ENCODE peak calls at places on chromosomes 12 and 14, in seven cellular contexts. One of them, this sample, is unnamed.

GRCh38 chr12:106885026-106885425 is 70.7 kb upstream of the TMEM263 start:
- DNase-seq in fibroblast of the aortic adventitia: no peak
- DNase-seq in uterus: no peak
- DNase-seq in AG09309: no peak
- DNase-seq in A549: no peak
- DNase-seq in ovary: no peak
- DNase-seq in PC-3: no peak
- DNase-seq in this sample: no peak

GRCh38 chr14:69259531-69260245 is at the start of gene GALNT16:
- DNase-seq in A549: peak
- DNase-seq in AG09309: no peak
- DNase-seq in PC-3: no peak
- DNase-seq in fibroblast of the aortic adventitia: no peak
- DNase-seq in ovary: peak
- DNase-seq in uterus: no peak
- DNase-seq in this sample: no peak

GRCh38 chr12:126093911-126094310 is 1028.7 kb downstream of the AACS start:
- DNase-seq in fibroblast of the aortic adventitia: peak
- DNase-seq in A549: peak
- DNase-seq in uterus: no peak
- DNase-seq in AG09309: no peak
- DNase-seq in ovary: no peak
- DNase-seq in PC-3: peak
- DNase-seq in this sample: no peak

GRCh38 chr12:30631710-30632109 is 64.0 kb downstream of the IPO8 start:
- DNase-seq in uterus: no peak
- DNase-seq in AG09309: no peak
- DNase-seq in A549: no peak
- DNase-seq in PC-3: no peak
- DNase-seq in ovary: no peak
- DNase-seq in fibroblast of the aortic adventitia: no peak
- DNase-seq in this sample: no peak

GRCh38 chr12:77882709-77883108 is 52.0 kb downstream of the NAV3 start:
- DNase-seq in ovary: no peak
- DNase-seq in PC-3: no peak
- DNase-seq in fibroblast of the aortic adventitia: no peak
- DNase-seq in uterus: no peak
- DNase-seq in A549: no peak
- DNase-seq in AG09309: no peak
- DNase-seq in this sample: no peak

GRCh38 chr12:106586803-106587684 is 4.2 kb downstream of the RFX4 start:
- DNase-seq in PC-3: no peak
- DNase-seq in uterus: no peak
- DNase-seq in A549: peak
- DNase-seq in ovary: no peak
- DNase-seq in AG09309: no peak
- DNase-seq in fibroblast of the aortic adventitia: no peak
- DNase-seq in this sample: no peak

GRCh38 chr12:52423661-52424503 is 10.3 kb downstream of the KRT75 start:
- DNase-seq in AG09309: no peak
- DNase-seq in ovary: no peak
- DNase-seq in uterus: no peak
- DNase-seq in fibroblast of the aortic adventitia: no peak
- DNase-seq in A549: no peak
- DNase-seq in PC-3: peak
- DNase-seq in this sample: no peak

GRCh38 chr12:114400395-114400794 is 5.5 kb downstream of the TBX5 start:
- DNase-seq in uterus: no peak
- DNase-seq in AG09309: no peak
- DNase-seq in A549: no peak
- DNase-seq in PC-3: no peak
- DNase-seq in fibroblast of the aortic adventitia: no peak
- DNase-seq in ovary: no peak
- DNase-seq in this sample: no peak

GRCh38 chr14:104081493-104081835 is 4.0 kb upstream of the ASPG start:
- DNase-seq in AG09309: no peak
- DNase-seq in fibroblast of the aortic adventitia: no peak
- DNase-seq in PC-3: no peak
- DNase-seq in A549: no peak
- DNase-seq in uterus: no peak
- DNase-seq in ovary: no peak
- DNase-seq in this sample: no peak

GRCh38 chr14:89563503-89563902 is 146.5 kb upstream of the FOXN3 start:
- DNase-seq in fibroblast of the aortic adventitia: no peak
- DNase-seq in AG09309: no peak
- DNase-seq in PC-3: no peak
- DNase-seq in uterus: no peak
- DNase-seq in A549: no peak
- DNase-seq in ovary: no peak
- DNase-seq in this sample: no peak

GRCh38 chr12:6934110-6934509 is 6.4 kb downstream of the ATN1 start:
- DNase-seq in A549: no peak
- DNase-seq in AG09309: no peak
- DNase-seq in uterus: peak
- DNase-seq in ovary: no peak
- DNase-seq in fibroblast of the aortic adventitia: peak
- DNase-seq in PC-3: no peak
- DNase-seq in this sample: no peak

GRCh38 chr12:131946757-131947156 is 3.0 kb upstream of the EP400 start:
- DNase-seq in fibroblast of the aortic adventitia: no peak
- DNase-seq in uterus: no peak
- DNase-seq in A549: no peak
- DNase-seq in PC-3: no peak
- DNase-seq in ovary: no peak
- DNase-seq in AG09309: no peak
- DNase-seq in this sample: no peak

GRCh38 chr12:54404061-54405004 is 14.7 kb downstream of the ITGA5 start:
- DNase-seq in fibroblast of the aortic adventitia: peak
- DNase-seq in uterus: peak
- DNase-seq in AG09309: no peak
- DNase-seq in PC-3: peak
- DNase-seq in A549: peak
- DNase-seq in ovary: peak
- DNase-seq in this sample: no peak

GRCh38 chr14:100193417-100194357 is 34.2 kb upstream of the DEGS2 start:
- DNase-seq in PC-3: no peak
- DNase-seq in uterus: peak
- DNase-seq in ovary: peak
- DNase-seq in AG09309: no peak
- DNase-seq in fibroblast of the aortic adventitia: no peak
- DNase-seq in A549: no peak
- DNase-seq in this sample: no peak

GRCh38 chr12:52413202-52413601 is 7.1 kb upstream of the KRT82 start:
- DNase-seq in AG09309: no peak
- DNase-seq in fibroblast of the aortic adventitia: no peak
- DNase-seq in ovary: no peak
- DNase-seq in A549: no peak
- DNase-seq in PC-3: peak
- DNase-seq in uterus: no peak
- DNase-seq in this sample: no peak

GRCh38 chr12:26271889-26272492 is 76.6 kb downstream of the SSPN start:
- DNase-seq in PC-3: peak
- DNase-seq in uterus: peak
- DNase-seq in AG09309: no peak
- DNase-seq in fibroblast of the aortic adventitia: peak
- DNase-seq in A549: peak
- DNase-seq in ovary: peak
- DNase-seq in this sample: peak

GRCh38 chr14:74038015-74038859 is 19.1 kb downstream of the BBOF1 start:
- DNase-seq in A549: peak
- DNase-seq in AG09309: no peak
- DNase-seq in fibroblast of the aortic adventitia: peak
- DNase-seq in PC-3: peak
- DNase-seq in uterus: no peak
- DNase-seq in ovary: no peak
- DNase-seq in this sample: peak

GRCh38 chr14:90484291-90484690 is 87.5 kb downstream of the CALM1 start:
- DNase-seq in AG09309: no peak
- DNase-seq in uterus: no peak
- DNase-seq in A549: no peak
- DNase-seq in PC-3: no peak
- DNase-seq in fibroblast of the aortic adventitia: no peak
- DNase-seq in ovary: no peak
- DNase-seq in this sample: no peak

GRCh38 chr14:50082308-50082742 is 34.0 kb downstream of the VCPKMT start:
- DNase-seq in fibroblast of the aortic adventitia: no peak
- DNase-seq in AG09309: no peak
- DNase-seq in A549: no peak
- DNase-seq in PC-3: no peak
- DNase-seq in ovary: no peak
- DNase-seq in uterus: no peak
- DNase-seq in this sample: no peak

GRCh38 chr14:102510616-102511520 is 1.3 kb upstream of the ANKRD9 start:
- DNase-seq in PC-3: peak
- DNase-seq in AG09309: no peak
- DNase-seq in uterus: no peak
- DNase-seq in A549: peak
- DNase-seq in ovary: no peak
- DNase-seq in fibroblast of the aortic adventitia: no peak
- DNase-seq in this sample: no peak

GRCh38 chr14:95256011-95256775 is 63.5 kb downstream of the CLMN start:
- DNase-seq in fibroblast of the aortic adventitia: no peak
- DNase-seq in ovary: no peak
- DNase-seq in AG09309: no peak
- DNase-seq in PC-3: no peak
- DNase-seq in A549: no peak
- DNase-seq in uterus: no peak
- DNase-seq in this sample: no peak

GRCh38 chr14:95683793-95684192 is 2.4 kb upstream of the TCL1B start:
- DNase-seq in uterus: no peak
- DNase-seq in AG09309: no peak
- DNase-seq in fibroblast of the aortic adventitia: no peak
- DNase-seq in A549: peak
- DNase-seq in ovary: no peak
- DNase-seq in PC-3: peak
- DNase-seq in this sample: no peak

GRCh38 chr14:61322011-61322798 is 826 bp downstream of the PRKCH start:
- DNase-seq in AG09309: no peak
- DNase-seq in uterus: peak
- DNase-seq in PC-3: peak
- DNase-seq in fibroblast of the aortic adventitia: no peak
- DNase-seq in A549: no peak
- DNase-seq in ovary: peak
- DNase-seq in this sample: no peak

GRCh38 chr14:57884175-57884574 is 18.3 kb upstream of the SLC35F4 start:
- DNase-seq in fibroblast of the aortic adventitia: peak
- DNase-seq in ovary: no peak
- DNase-seq in A549: no peak
- DNase-seq in uterus: no peak
- DNase-seq in AG09309: no peak
- DNase-seq in PC-3: peak
- DNase-seq in this sample: no peak
- TF ChIP-seq CTCF in fibroblast of the aortic adventitia: peak
- TF ChIP-seq CTCF in ovary: no peak
- TF ChIP-seq CTCF in A549: peak
- TF ChIP-seq CTCF in uterus: no peak
- TF ChIP-seq CTCF in AG09309: peak
- TF ChIP-seq CTCF in PC-3: peak
- TF ChIP-seq CTCF in this sample: peak

GRCh38 chr14:59200214-59200613 is 11.7 kb downstream of the DAAM1 start:
- DNase-seq in uterus: no peak
- DNase-seq in ovary: no peak
- DNase-seq in PC-3: no peak
- DNase-seq in fibroblast of the aortic adventitia: no peak
- DNase-seq in AG09309: no peak
- DNase-seq in A549: no peak
- DNase-seq in this sample: no peak
- H3K4me3 ChIP-seq in uterus: no peak
- H3K4me3 ChIP-seq in ovary: no peak
- H3K4me3 ChIP-seq in PC-3: no peak
- H3K4me3 ChIP-seq in fibroblast of the aortic adventitia: no peak
- H3K4me3 ChIP-seq in AG09309: no peak
- H3K4me3 ChIP-seq in A549: no peak
- H3K4me3 ChIP-seq in this sample: no peak

GRCh38 chr14:81986005-81986404 is 452.4 kb upstream of the SEL1L start:
- DNase-seq in A549: no peak
- DNase-seq in uterus: no peak
- DNase-seq in AG09309: no peak
- DNase-seq in ovary: no peak
- DNase-seq in fibroblast of the aortic adventitia: no peak
- DNase-seq in PC-3: no peak
- DNase-seq in this sample: no peak

GRCh38 chr14:81990312-81990761 is 456.7 kb upstream of the SEL1L start:
- DNase-seq in AG09309: no peak
- DNase-seq in fibroblast of the aortic adventitia: peak
- DNase-seq in ovary: peak
- DNase-seq in uterus: peak
- DNase-seq in A549: peak
- DNase-seq in PC-3: peak
- DNase-seq in this sample: peak

DNA sequence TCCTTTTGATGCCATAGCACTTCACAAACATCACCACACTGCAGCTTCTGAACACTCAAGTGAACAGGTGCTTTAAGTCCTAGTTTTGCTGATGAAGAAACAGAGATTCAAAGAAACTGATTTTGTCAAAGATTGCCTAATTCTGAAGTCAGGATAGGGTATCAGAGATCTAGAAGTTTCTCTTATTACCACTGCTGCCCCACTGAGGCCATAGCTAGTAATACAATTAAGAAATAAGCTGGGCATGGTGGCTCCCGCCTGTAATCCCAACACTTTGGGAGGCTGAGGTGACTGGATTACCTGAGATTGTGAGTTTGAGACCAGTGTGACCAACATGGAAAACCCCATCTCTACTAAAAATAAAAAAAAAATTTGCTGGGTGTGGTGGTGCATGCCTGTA is 458.3 kb upstream of the SEL1L start:
- DNase-seq in ovary: no peak
- DNase-seq in fibroblast of the aortic adventitia: no peak
- DNase-seq in AG09309: no peak
- DNase-seq in A549: no peak
- DNase-seq in uterus: no peak
- DNase-seq in PC-3: peak
- DNase-seq in this sample: no peak
- TF ChIP-seq CTCF in ovary: no peak
- TF ChIP-seq CTCF in fibroblast of the aortic adventitia: no peak
- TF ChIP-seq CTCF in AG09309: peak
- TF ChIP-seq CTCF in A549: no peak
- TF ChIP-seq CTCF in uterus: no peak
- TF ChIP-seq CTCF in PC-3: peak
- TF ChIP-seq CTCF in this sample: peak

GRCh38 chr14:105475916-105476845 is 1.6 kb downstream of the CRIP2 start:
- DNase-seq in A549: no peak
- DNase-seq in ovary: peak
- DNase-seq in fibroblast of the aortic adventitia: peak
- DNase-seq in uterus: no peak
- DNase-seq in PC-3: peak
- DNase-seq in AG09309: no peak
- DNase-seq in this sample: no peak

GRCh38 chr14:105478624-105479305 is 4.1 kb downstream of the CRIP2 start:
- DNase-seq in A549: no peak
- DNase-seq in ovary: peak
- DNase-seq in fibroblast of the aortic adventitia: no peak
- DNase-seq in PC-3: no peak
- DNase-seq in AG09309: no peak
- DNase-seq in uterus: no peak
- DNase-seq in this sample: no peak

GRCh38 chr14:105476937-105477658 is 2.5 kb downstream of the CRIP2 start:
- DNase-seq in PC-3: no peak
- DNase-seq in A549: no peak
- DNase-seq in fibroblast of the aortic adventitia: no peak
- DNase-seq in AG09309: no peak
- DNase-seq in ovary: peak
- DNase-seq in uterus: no peak
- DNase-seq in this sample: no peak

GRCh38 chr14:105479438-105480164 is 5.0 kb downstream of the CRIP2 start:
- DNase-seq in A549: no peak
- DNase-seq in uterus: no peak
- DNase-seq in PC-3: no peak
- DNase-seq in fibroblast of the aortic adventitia: no peak
- DNase-seq in AG09309: no peak
- DNase-seq in ovary: peak
- DNase-seq in this sample: no peak

GRCh38 chr14:105477659-105478623 is 3.3 kb downstream of the CRIP2 start:
- DNase-seq in uterus: no peak
- DNase-seq in ovary: peak
- DNase-seq in AG09309: no peak
- DNase-seq in fibroblast of the aortic adventitia: no peak
- DNase-seq in A549: no peak
- DNase-seq in PC-3: no peak
- DNase-seq in this sample: no peak
- H3K4me3 ChIP-seq in uterus: no peak
- H3K4me3 ChIP-seq in ovary: no peak
- H3K4me3 ChIP-seq in AG09309: no peak
- H3K4me3 ChIP-seq in fibroblast of the aortic adventitia: no peak
- H3K4me3 ChIP-seq in A549: no peak
- H3K4me3 ChIP-seq in PC-3: no peak
- H3K4me3 ChIP-seq in this sample: no peak